ENCODE peak calls at places on chromosomes 11 and 22, in five cellular contexts. K is Panc1, D is ovary, G is mucosa of descending colon, S is upper lobe of right lung. X is an unnamed sample.

GRCh38 chr11:17845431-17845881 is 110.9 kb downstream of the KCNC1 start:
- DNase-seq in K (no peak), D (no peak), G (no peak), S (no peak), X (no peak)

GRCh38 chr11:73317373-73317772 is 9.3 kb downstream of the ARHGEF17 start:
- DNase-seq in K (no peak), D (peak; percentile 71), G (peak; percentile 56), S (peak; percentile 85), X (peak; percentile 37)

GRCh38 chr11:1116104-1116503 is 41.4 kb downstream of the MUC2 start:
- DNase-seq in K (no peak), D (no peak), G (peak; percentile 13), S (peak; percentile 47), X (peak; percentile 21)

GRCh38 chr11:27698872-27699241 is 1.4 kb downstream of the BDNF start:
- DNase-seq in K (no peak), D (peak; percentile 76), G (peak; percentile 83), S (peak; percentile 87), X (peak; percentile 81)

GRCh38 chr11:6538892-6539291 is 41.8 kb downstream of the DNHD1 start:
- DNase-seq in K (no peak), D (no peak), G (no peak), S (no peak), X (no peak)

GRCh38 chr11:61750631-61751273 is 1.7 kb upstream of the MYRF start:
- DNase-seq in K (no peak), D (no peak), G (no peak), S (no peak), X (no peak)

GRCh38 chr11:102678022-102678421 is 27.5 kb downstream of the MMP27 start:
- DNase-seq in K (no peak), D (no peak), G (no peak), S (no peak), X (no peak)

GRCh38 chr22:24083361-24083760 is 72.3 kb downstream of the CABIN1 start:
- DNase-seq in K (no peak), D (no peak), G (no peak), S (no peak), X (no peak)

GRCh38 chr22:45496451-45496941 is 6.2 kb upstream of the FBLN1 start:
- DNase-seq in K (no peak), D (peak; percentile 45), G (no peak), S (no peak), X (no peak)

GRCh38 chr11:91366816-91367215 is 857.8 kb upstream of the FAT3 start:
- DNase-seq in K (no peak), D (no peak), G (no peak), S (no peak), X (no peak)

GRCh38 chr11:43819926-43820325 is 60.7 kb upstream of the ALKBH3 start:
- DNase-seq in K (no peak), D (no peak), G (no peak), S (no peak), X (no peak)

GRCh38 chr11:95485115-95485900 is 254.3 kb upstream of the SESN3 start:
- DNase-seq in K (no peak), D (no peak), G (no peak), S (no peak), X (no peak)

GRCh38 chr11:108902027-108902469 is 237.2 kb downstream of the DDX10 start:
- DNase-seq in K (no peak), D (no peak), G (no peak), S (no peak), X (no peak)

GRCh38 chr22:40853961-40854360 is 2.5 kb downstream of the ST13 start:
- DNase-seq in K (no peak), D (no peak), G (no peak), S (no peak), X (no peak)
- H3K4me1 ChIP-seq in K (peaks cover 30% of the 10 kb centered on the region), D (peaks cover 4% of the 10 kb centered on the region), G (peaks cover 47% of the 10 kb centered on the region), S (peaks cover 41% of the 10 kb centered on the region), X (peaks cover 35% of the 10 kb centered on the region)

DNA sequence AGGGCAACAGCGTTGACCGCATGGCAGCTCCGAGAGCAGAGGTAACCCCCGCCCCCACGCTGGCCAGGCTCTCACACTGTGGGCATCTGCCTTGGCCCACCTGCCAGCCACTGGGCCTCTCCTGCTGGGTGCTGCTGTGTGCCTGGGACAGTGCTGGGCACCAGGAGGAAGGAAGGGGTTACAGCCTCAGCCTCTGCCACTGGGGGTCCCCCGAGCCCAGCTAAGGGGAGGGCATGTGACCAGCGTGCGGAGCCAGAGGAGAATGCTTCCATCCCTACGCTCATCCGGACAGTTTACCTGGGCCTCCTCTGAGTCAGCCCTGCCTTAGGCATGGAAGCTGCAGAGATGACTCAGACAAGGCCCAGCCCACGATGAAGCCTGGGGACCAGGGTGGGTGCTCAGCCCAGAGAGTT is 10.9 kb downstream of the NCF4 start:
- DNase-seq in K (no peak), D (no peak), G (no peak), S (peak; percentile 52), X (no peak)
- TF ChIP-seq CTCF in K (no peak), D (no peak), G (no peak), S (no peak), X (no peak)

DNA sequence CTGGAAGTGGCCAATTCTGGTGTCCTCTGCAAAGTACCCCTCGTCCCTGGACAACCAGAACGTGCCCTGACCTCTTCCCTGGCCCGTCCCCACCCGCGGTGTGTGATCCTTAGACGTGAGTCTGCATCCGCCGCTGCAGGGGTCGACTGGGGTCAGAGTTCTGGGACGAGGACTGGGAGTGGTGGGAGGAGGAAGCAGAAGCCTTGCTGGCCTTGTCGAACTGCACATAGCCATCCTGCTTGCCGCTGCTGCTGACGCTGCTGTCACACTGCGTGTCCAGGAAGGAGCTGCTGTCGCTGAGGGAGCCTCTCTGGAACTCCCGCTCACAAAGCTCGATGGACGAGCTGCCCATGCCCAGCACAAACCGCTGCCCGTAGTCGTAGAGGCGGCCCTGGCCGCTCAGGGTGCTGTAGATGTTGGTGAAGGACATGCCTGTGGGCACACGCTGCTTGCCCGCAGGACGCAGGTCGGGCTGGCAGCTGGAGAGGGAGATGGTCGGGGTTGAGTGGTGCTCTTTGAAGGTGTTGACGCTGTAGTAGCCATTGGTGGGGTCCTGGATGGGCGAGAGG is 69.1 kb downstream of the ST3GAL4 start:
- DNase-seq in K (no peak), D (peak; percentile 80), G (no peak), S (no peak), X (no peak)
- H3K4me1 ChIP-seq in K (no peaks in the 10 kb centered on the region), D (peaks cover 43% of the 10 kb centered on the region), G (peaks cover 36% of the 10 kb centered on the region), S (peaks cover 11% of the 10 kb centered on the region), X (no peaks in the 10 kb centered on the region)

GRCh38 chr11:15958939-15959338 is 397.4 kb downstream of the SOX6 start:
- DNase-seq in K (no peak), D (no peak), G (no peak), S (no peak), X (no peak)

GRCh38 chr11:15956302-15956701 is 400.0 kb downstream of the SOX6 start:
- DNase-seq in K (no peak), D (no peak), G (no peak), S (no peak), X (no peak)

GRCh38 chr11:15955595-15955994 is 400.8 kb downstream of the SOX6 start:
- DNase-seq in K (no peak), D (no peak), G (no peak), S (no peak), X (no peak)

GRCh38 chr11:15957234-15957633 is 399.1 kb downstream of the SOX6 start:
- DNase-seq in K (no peak), D (no peak), G (no peak), S (no peak), X (no peak)
- TF ChIP-seq CTCF in K (no peak), D (no peak), G (no peak), S (no peak), X (no peak)

X was measured in pancreas.